ENCODE peak calls at places on chromosomes 2 and 18, in ten cellular contexts. V is endothelial cell of umbilical vein, R is endodermal cell, T is thoracic aorta, B is heart left ventricle, E is mesenchymal stem cell, J is IMR-90, S is left lung, Y is DND-41, X is psoas muscle. W is an unnamed sample. For H3K9me3, the result is how much of the 10 kb centered on the place peaks cover.

GRCh38 chr2:9234680-9235387 is 28.2 kb downstream of the ASAP2 start:
- DNase-seq in V (peak), R (no peak), T (no peak), B (no peak), E (peak), J (peak), S (no peak), Y (no peak), X (no peak), W (no peak)

GRCh38 chr18:5285326-5285725 is 10.2 kb downstream of the ZBTB14 start:
- DNase-seq in V (no peak), R (no peak), T (no peak), B (no peak), E (no peak), J (no peak), S (no peak), Y (no peak), X (no peak), W (no peak)

GRCh38 chr2:241982711-241983570 is 113.4 kb downstream of the RTP5 start:
- DNase-seq in V (no peak), R (peak), T (no peak), B (no peak), E (no peak), J (no peak), S (no peak), Y (no peak), X (no peak), W (no peak)

GRCh38 chr2:133568172-133568571 is at the start of gene NCKAP5:
- DNase-seq in V (peak), R (peak), T (no peak), B (no peak), E (peak), J (peak), S (no peak), Y (no peak), X (no peak), W (no peak)

GRCh38 chr2:183532514-183532913 is 408.3 kb downstream of the NUP35 start:
- DNase-seq in V (no peak), R (peak), T (no peak), B (no peak), E (no peak), J (no peak), S (no peak), Y (no peak), X (no peak), W (no peak)

GRCh38 chr2:134736167-134736885 is 17.5 kb upstream of the TMEM163 start:
- DNase-seq in V (peak), R (peak), T (no peak), B (no peak), E (peak), J (peak), S (no peak), Y (no peak), X (no peak), W (no peak)

GRCh38 chr2:19776941-19777514 is 124.8 kb downstream of the TTC32 start:
- DNase-seq in V (no peak), R (no peak), T (no peak), B (no peak), E (no peak), J (no peak), S (no peak), Y (no peak), X (no peak), W (no peak)

GRCh38 chr18:58860747-58861224 is 3.9 kb upstream of the ZNF532 start:
- DNase-seq in V (peak), R (no peak), T (no peak), B (no peak), E (no peak), J (no peak), S (no peak), Y (no peak), X (no peak), W (no peak)

GRCh38 chr2:23091900-23092299 is 293.1 kb upstream of the KLHL29 start:
- DNase-seq in V (no peak), R (no peak), T (no peak), B (no peak), E (no peak), J (no peak), S (no peak), Y (no peak), X (no peak), W (no peak)

GRCh38 chr2:236503100-236503499 is 66.5 kb upstream of the ACKR3 start:
- DNase-seq in V (no peak), R (peak), T (no peak), B (no peak), E (no peak), J (no peak), S (no peak), Y (no peak), X (no peak), W (peak)

GRCh38 chr2:130963058-130963848 is 126.5 kb downstream of the ARHGEF4 start:
- DNase-seq in V (no peak), R (peak), T (no peak), B (no peak), E (no peak), J (no peak), S (no peak), Y (no peak), X (no peak), W (no peak)

GRCh38 chr18:62152844-62153243 is 34.0 kb downstream of the PIGN start:
- DNase-seq in V (no peak), R (no peak), T (no peak), B (no peak), E (no peak), J (no peak), S (no peak), Y (no peak), X (no peak), W (no peak)

DNA sequence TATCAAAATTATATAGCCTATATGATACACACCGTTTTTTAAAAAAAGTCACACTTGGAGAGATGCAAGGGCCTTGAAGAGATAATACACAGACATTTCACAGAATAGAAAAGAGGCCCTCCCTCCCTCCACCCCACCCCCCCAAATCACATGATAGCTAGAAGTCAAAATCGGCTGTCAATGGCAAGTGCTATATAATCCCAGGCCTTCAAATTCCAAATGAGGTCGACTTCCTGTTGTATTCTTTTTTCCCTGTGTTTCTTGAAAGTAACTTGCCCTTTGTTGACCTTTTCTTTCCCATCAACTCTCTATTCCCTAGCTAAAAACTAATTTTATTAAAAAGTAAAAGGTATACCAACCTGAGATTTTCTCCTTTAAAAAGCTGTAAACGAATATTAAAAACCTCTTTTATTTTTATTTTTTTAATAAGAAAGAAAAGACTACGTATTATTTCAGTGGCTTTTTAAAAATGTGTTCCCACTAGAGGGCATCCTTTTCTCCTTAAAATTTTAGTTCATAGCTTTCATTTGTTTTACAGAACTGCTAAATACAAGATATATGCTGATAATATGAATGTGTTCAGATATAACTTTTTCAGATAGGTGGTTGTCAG is 46.6 kb downstream of the KCMF1 start:
- DNase-seq in V (peak), R (no peak), T (no peak), B (no peak), E (peak), J (peak), S (no peak), Y (no peak), X (no peak), W (peak)
- H3K9me3 ChIP-seq in V (under half), R (under half), T (under half), B (under half), E (under half), J (under half), S (under half), Y (under half), X (under half), W (under half)

DNA sequence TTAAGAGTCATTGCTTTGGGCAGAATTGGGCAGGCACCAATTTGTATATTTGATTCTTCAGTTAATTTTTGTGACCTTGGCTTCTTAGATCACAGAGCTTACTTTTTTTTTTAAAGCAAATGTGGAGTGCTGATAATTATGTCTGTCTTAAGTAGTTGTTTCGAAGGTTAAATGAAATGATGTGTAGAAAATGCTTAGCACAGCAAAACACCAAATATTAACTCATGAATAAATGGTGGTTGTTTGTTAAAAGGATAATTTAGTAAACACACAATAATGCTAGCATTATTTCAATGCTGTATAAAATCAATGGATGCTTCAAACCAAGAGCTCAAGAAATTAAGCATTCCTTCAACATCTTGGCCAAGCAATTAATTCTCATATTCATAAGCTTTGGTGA is 143.4 kb downstream of the LPIN1 start:
- DNase-seq in V (no peak), R (no peak), T (no peak), B (no peak), E (no peak), J (no peak), S (no peak), Y (no peak), X (no peak), W (no peak)
- H3K9me3 ChIP-seq in V (under half), R (under half), T (under half), B (under half), E (under half), J (under half), S (under half), Y (under half), X (under half), W (under half)

GRCh38 chr2:69615078-69615630 is 28.4 kb downstream of the AAK1 start:
- DNase-seq in V (no peak), R (no peak), T (no peak), B (no peak), E (no peak), J (no peak), S (no peak), Y (no peak), X (no peak), W (no peak)

GRCh38 chr2:69608109-69608508 is 35.4 kb downstream of the AAK1 start:
- DNase-seq in V (no peak), R (no peak), T (no peak), B (no peak), E (no peak), J (no peak), S (no peak), Y (no peak), X (no peak), W (no peak)

GRCh38 chr2:69612707-69613106 is 30.8 kb downstream of the AAK1 start:
- DNase-seq in V (no peak), R (no peak), T (no peak), B (no peak), E (no peak), J (no peak), S (no peak), Y (no peak), X (no peak), W (no peak)

GRCh38 chr2:69615969-69616368 is 27.6 kb downstream of the AAK1 start:
- DNase-seq in V (no peak), R (no peak), T (no peak), B (no peak), E (no peak), J (no peak), S (no peak), Y (no peak), X (no peak), W (no peak)

DNA sequence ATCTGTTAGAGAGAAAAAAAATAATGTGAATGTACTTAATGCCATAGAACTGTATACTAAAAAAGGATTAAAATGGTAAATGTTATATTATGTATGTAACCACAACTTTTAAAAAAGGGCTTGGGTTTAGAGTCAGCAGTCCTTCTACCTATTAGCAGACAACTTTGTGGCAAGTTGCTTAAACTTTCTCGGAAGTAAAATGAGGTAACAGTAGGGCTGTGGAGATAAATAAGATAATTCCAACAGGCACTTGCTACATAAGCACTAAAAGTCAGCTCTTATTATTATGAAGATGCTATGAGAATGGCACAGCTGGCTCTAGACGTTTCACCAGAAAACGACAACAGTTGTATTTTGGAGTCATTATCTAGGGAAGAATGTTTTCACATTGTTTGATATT is 31.3 kb downstream of the AAK1 start:
- DNase-seq in V (no peak), R (no peak), T (no peak), B (no peak), E (no peak), J (no peak), S (no peak), Y (no peak), X (no peak), W (no peak)
- H3K9me3 ChIP-seq in V (under half), R (under half), T (under half), B (under half), E (under half), J (under half), S (under half), Y (under half), X (under half), W (under half)

GRCh38 chr2:229104026-229104425 is 167.1 kb downstream of the PID1 start:
- DNase-seq in V (no peak), R (no peak), T (no peak), B (no peak), E (no peak), J (no peak), S (no peak), Y (no peak), X (no peak), W (no peak)

DNA sequence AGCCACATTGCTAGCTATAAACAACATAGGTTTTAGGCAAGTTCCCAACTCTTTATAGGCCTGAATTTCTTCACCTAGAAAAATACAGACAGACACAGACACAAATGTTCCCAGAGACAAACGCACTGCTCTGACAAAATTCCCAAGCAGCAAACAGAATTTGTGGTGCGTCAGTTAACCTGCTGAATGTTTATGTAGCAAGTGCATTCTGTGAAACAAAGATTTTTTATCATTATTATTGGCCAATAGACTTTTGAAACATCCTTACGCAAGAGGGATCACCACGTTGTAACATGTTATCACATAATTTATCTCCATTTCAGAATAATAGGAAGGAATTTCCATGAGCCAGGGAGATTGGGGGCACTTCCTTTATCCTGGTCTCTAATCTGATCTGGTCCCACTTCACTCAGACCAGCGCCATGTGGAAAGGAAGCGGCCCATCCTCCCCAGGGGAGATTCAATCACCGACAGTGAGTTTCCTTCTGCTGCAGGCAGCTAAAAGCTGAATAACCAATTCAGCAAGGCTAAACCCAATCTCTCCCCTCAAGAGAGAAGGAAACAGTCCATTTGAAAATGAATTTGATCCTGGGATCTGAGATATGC is 166.1 kb downstream of the PID1 start:
- DNase-seq in V (no peak), R (no peak), T (no peak), B (no peak), E (no peak), J (no peak), S (no peak), Y (no peak), X (no peak), W (no peak)
- H3K9me3 ChIP-seq in V (under half), R (under half), T (under half), B (under half), E (under half), J (under half), S (under half), Y (under half), X (under half), W (under half)

DNA sequence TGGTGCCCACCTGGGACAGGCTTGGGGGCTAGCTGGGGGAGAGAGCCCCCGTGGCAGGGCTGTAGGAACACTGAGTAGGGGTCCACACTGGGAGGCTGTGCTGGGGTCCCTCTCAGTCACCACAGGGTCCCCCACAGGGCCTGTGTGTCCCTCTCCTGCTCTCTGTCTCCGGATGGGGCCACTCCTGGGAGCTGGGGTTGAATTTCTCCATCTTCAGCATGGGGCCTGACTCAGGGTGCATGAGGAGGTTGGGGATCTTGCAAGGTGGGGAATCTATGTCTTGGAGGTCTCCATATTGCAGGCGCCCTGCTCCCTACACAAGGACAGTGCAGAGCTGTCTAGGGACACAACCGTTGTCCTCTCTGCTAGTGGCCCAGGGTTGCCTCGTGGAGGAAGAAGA is 78.7 kb upstream of the HDAC4 start:
- DNase-seq in V (no peak), R (no peak), T (no peak), B (no peak), E (no peak), J (no peak), S (no peak), Y (no peak), X (no peak), W (no peak)
- H3K9me3 ChIP-seq in V (under half), R (under half), T (under half), B (under half), E (under half), J (under half), S (under half), Y (under half), X (under half), W (under half)

DNA sequence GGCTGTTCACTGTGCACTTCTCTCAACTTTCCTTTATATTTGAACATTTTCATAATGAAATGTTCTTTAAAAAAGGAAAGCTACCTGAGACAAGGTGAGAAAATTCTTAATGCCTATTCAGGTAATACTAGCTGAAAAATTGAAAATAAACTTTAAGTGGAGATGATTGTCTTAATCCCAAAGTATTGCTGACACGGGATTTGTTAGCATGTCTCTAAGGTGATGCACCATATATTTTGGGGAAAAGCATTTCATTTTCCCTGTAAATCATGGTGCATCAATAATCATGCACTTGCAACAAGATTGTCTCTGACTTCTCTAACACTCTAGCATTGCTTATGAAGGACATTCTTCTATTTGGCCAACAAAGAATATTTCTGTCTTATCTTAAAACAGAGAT is 848.0 kb downstream of the DPP10 start:
- DNase-seq in V (no peak), R (no peak), T (no peak), B (no peak), E (no peak), J (no peak), S (no peak), Y (no peak), X (no peak), W (no peak)
- H3K9me3 ChIP-seq in V (under half), R (under half), T (under half), B (under half), E (under half), J (under half), S (under half), Y (under half), X (under half), W (under half)

GRCh38 chr2:165193178-165193777 is 10.6 kb downstream of the SCN3A start:
- DNase-seq in V (no peak), R (no peak), T (no peak), B (no peak), E (no peak), J (no peak), S (no peak), Y (no peak), X (no peak), W (no peak)
- H3K9me3 ChIP-seq in V (under half), R (under half), T (under half), B (under half), E (under half), J (under half), S (under half), Y (under half), X (under half), W (under half)

GRCh38 chr2:116804901-116805300 is 1009.6 kb upstream of the DDX18 start:
- DNase-seq in V (no peak), R (no peak), T (no peak), B (no peak), E (no peak), J (no peak), S (no peak), Y (no peak), X (no peak), W (no peak)
- H3K9me3 ChIP-seq in V (under half), R (under half), T (under half), B (under half), E (under half), J (under half), S (under half), Y (under half), X (under half), W (under half)